ENCODE peak calls at places on chromosome X, in seven cellular contexts. E is GM12865; Q is activated CD8-positive, alpha-beta T cell treated with anti-CD3 and anti-CD28 coated beads for 36 hours; T is colonic mucosa; U is dorsolateral prefrontal cortex; F is uterus; P is AG09309. M is an unnamed sample.
A peak's percentile ranks its signal among the peaks of the same experiment; 100 is the strongest.

GRCh38 chrX:21865436-21865835 is 9.6 kb downstream of the YY2 start:
- DNase-seq in E (no peak), Q (no peak), T (no peak), U (no peak), F (no peak), P (no peak), M (no peak)

GRCh38 chrX:136933617-136934145 is 53.2 kb upstream of the RBMX start:
- DNase-seq in E (no peak), Q (no peak), T (no peak), U (no peak), F (peak; percentile 30), P (no peak), M (no peak)

GRCh38 chrX:44431206-44431605 is 87.7 kb upstream of the EFHC2 start:
- DNase-seq in E (no peak), Q (no peak), T (no peak), U (no peak), F (no peak), P (no peak), M (no peak)

GRCh38 chrX:35919536-35920309 is at the start of gene CFAP47:
- DNase-seq in E (no peak), Q (peak; percentile 5), T (peak; percentile 43), U (no peak), F (no peak), P (no peak), M (no peak)

GRCh38 chrX:55342533-55343501 is 78.1 kb upstream of the PAGE3 start:
- DNase-seq in E (peak; percentile 43), Q (peak; percentile 57), T (peak; percentile 53), U (no peak), F (no peak), P (no peak), M (peak; percentile 57)

GRCh38 chrX:23732704-23733103 is 10.4 kb downstream of the ACOT9 start:
- DNase-seq in E (peak; percentile 74), Q (no peak), T (no peak), U (no peak), F (no peak), P (no peak), M (peak; percentile 57)

GRCh38 chrX:122641136-122641535 is 542.9 kb upstream of the GRIA3 start:
- DNase-seq in E (no peak), Q (no peak), T (no peak), U (no peak), F (no peak), P (no peak), M (no peak)

GRCh38 chrX:130975947-130976346 is 72.9 kb upstream of the ENOX2 start:
- DNase-seq in E (peak; percentile 23), Q (peak; percentile 50), T (peak; percentile 42), U (no peak), F (no peak), P (peak; percentile 5), M (peak; percentile 32)

GRCh38 chrX:150558424-150558823 is 10.0 kb upstream of the MTM1 start:
- DNase-seq in E (no peak), Q (no peak), T (no peak), U (no peak), F (no peak), P (no peak), M (peak; percentile 2)

GRCh38 chrX:19810809-19811208 is 76.6 kb downstream of the SH3KBP1 start:
- DNase-seq in E (no peak), Q (no peak), T (no peak), U (no peak), F (no peak), P (no peak), M (no peak)

GRCh38 chrX:153226344-153227190 is 47.5 kb downstream of the MAGEA1 start:
- DNase-seq in E (no peak), Q (peak; percentile 8), T (peak; percentile 25), U (no peak), F (peak; percentile 28), P (no peak), M (no peak)

GRCh38 chrX:125293792-125294780 is 25.6 kb upstream of the TEX13C start:
- DNase-seq in E (peak; percentile 4), Q (peak; percentile 3), T (no peak), U (no peak), F (no peak), P (no peak), M (no peak)

GRCh38 chrX:113274345-113274744 is 433.7 kb upstream of the AMOT start:
- DNase-seq in E (no peak), Q (no peak), T (no peak), U (no peak), F (no peak), P (no peak), M (no peak)

GRCh38 chrX:70479970-70480659 is 35.5 kb downstream of the DLG3 start:
- DNase-seq in E (no peak), Q (no peak), T (peak; percentile 66), U (no peak), F (no peak), P (no peak), M (no peak)

GRCh38 chrX:5080812-5081211 is 1147.9 kb downstream of the NLGN4X start:
- DNase-seq in E (no peak), Q (no peak), T (no peak), U (no peak), F (no peak), P (no peak), M (no peak)

GRCh38 chrX:150766351-150767044 is 73.3 kb downstream of the MTMR1 start:
- DNase-seq in E (no peak), Q (no peak), T (no peak), U (no peak), F (no peak), P (no peak), M (peak; percentile 23)

GRCh38 chrX:1316527-1316926 is 20.1 kb upstream of the IL3RA start:
- DNase-seq in E (no peak), Q (peak; percentile 53), T (peak; percentile 34), U (no peak), F (no peak), P (no peak), M (no peak)

GRCh38 chrX:101062171-101062570 is 10.3 kb upstream of the TRMT2B start:
- DNase-seq in E (no peak), Q (no peak), T (no peak), U (no peak), F (no peak), P (no peak), M (no peak)

GRCh38 chrX:16712116-16712824 is at the start of gene CTPS2:
- DNase-seq in E (peak; percentile 79), Q (peak; percentile 64), T (peak; percentile 74), U (peak; percentile 47), F (peak; percentile 52), P (no peak), M (peak; percentile 77)

GRCh38 chrX:145213504-145213903 is 33.8 kb upstream of the SPANXN1 start:
- DNase-seq in E (peak; percentile 1), Q (peak; percentile 8), T (no peak), U (no peak), F (no peak), P (no peak), M (no peak)

GRCh38 chrX:138349351-138349750 is 362.2 kb downstream of the FGF13 start:
- DNase-seq in E (no peak), Q (no peak), T (no peak), U (no peak), F (no peak), P (no peak), M (no peak)

GRCh38 chrX:53265771-53266170 is 15.6 kb downstream of the IQSEC2 start:
- DNase-seq in E (no peak), Q (no peak), T (no peak), U (no peak), F (no peak), P (peak; percentile 64), M (no peak)

GRCh38 chrX:1248381-1249061 is 20.1 kb upstream of the CSF2RA start:
- DNase-seq in E (peak; percentile 52), Q (peak; percentile 58), T (no peak), U (no peak), F (no peak), P (no peak), M (peak; percentile 41)

GRCh38 chrX:154457491-154458115 is 478 bp upstream of the PLXNA3 start:
- DNase-seq in E (peak; percentile 73), Q (peak; percentile 57), T (peak; percentile 45), U (no peak), F (no peak), P (no peak), M (peak; percentile 90)

GRCh38 chrX:42678133-42678532 is 99.8 kb downstream of the PPP1R2C start:
- DNase-seq in E (no peak), Q (no peak), T (no peak), U (no peak), F (no peak), P (no peak), M (no peak)
- TF ChIP-seq CTCF in E (no peak), Q (no peak), T (no peak), U (no peak), F (no peak), P (peak; percentile 13), M (no peak)

GRCh38 chrX:74291964-74292891 is 11.8 kb upstream of the ZCCHC13 start:
- DNase-seq in E (peak; percentile 93), Q (peak; percentile 90), T (peak; percentile 89), U (peak; percentile 90), F (peak; percentile 87), P (peak; percentile 58), M (peak; percentile 71)
- TF ChIP-seq CTCF in E (peak; percentile 16), Q (no peak), T (no peak), U (peak; percentile 30), F (peak; percentile 23), P (peak; percentile 26), M (peak; percentile 39)

DNA sequence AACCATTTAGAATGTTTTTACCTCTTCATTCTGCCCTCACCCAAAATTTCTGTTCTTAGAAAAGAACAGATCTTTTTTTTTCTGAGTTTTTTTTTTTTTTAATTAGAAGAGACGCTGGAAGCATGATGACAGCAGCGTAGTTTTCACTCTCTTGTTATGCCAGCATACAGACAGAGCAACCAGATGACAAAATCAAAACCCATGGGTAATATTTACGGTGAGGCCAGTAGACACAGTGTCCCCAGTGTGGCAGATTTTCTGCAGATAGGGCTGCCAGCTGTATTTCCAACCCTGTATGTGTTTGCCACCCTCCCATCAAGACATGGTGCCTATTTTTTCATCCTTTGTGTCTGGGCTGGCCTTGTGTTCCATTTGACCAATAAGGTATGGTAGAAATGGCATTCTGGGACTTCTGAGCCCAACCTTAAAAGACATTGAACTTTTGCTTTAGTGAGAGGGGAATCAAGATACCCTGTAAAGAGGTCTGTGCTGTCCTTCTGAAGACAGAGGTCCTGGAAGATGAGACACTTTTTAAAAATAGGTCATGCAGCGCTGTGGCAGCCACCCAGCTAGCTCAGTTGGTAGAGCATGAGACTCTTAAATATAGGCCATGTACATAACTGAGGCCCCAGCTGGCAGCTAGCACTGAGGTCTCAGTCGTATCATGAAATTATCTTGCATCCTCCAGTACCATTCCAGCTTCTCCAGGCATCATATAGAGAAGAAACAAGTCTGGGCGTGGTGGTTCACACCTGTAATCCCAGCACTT is 6.7 kb upstream of the ZNF41 start:
- DNase-seq in E (no peak), Q (no peak), T (no peak), U (no peak), F (no peak), P (no peak), M (no peak)
- TF ChIP-seq CTCF in E (no peak), Q (no peak), T (no peak), U (no peak), F (no peak), P (no peak), M (no peak)

GRCh38 chrX:39162322-39162721 is 361.1 kb downstream of the MID1IP1 start:
- DNase-seq in E (peak; percentile 12), Q (peak; percentile 53), T (peak; percentile 64), U (no peak), F (no peak), P (no peak), M (no peak)
- TF ChIP-seq CTCF in E (peak; percentile 5), Q (no peak), T (no peak), U (no peak), F (no peak), P (no peak), M (peak; percentile 45)

GRCh38 chrX:42097491-42097890 is 174.1 kb upstream of the CASK start:
- DNase-seq in E (no peak), Q (no peak), T (no peak), U (no peak), F (no peak), P (no peak), M (no peak)
- TF ChIP-seq CTCF in E (no peak), Q (no peak), T (no peak), U (no peak), F (no peak), P (no peak), M (no peak)

M was measured in GM13977.